ENCODE peak calls at places on chromosome 19, in nine cellular contexts. K, M, W, F, P, C, I, G and L are unnamed samples.

GRCh38 chr19:10231624-10232228 is 595 bp upstream of the S1PR2 start:
- DNase-seq in K (no peak), M (no peak), W (no peak), F (no peak), P (no peak), C (no peak), I (no peak), G (no peak), L (no peak)

GRCh38 chr19:44653977-44654784 is 10.5 kb downstream of the PVR start:
- DNase-seq in K (peak; percentile 72), M (no peak), W (peak; percentile 80), F (no peak), P (peak; percentile 68), C (peak; percentile 73), I (peak; percentile 38), G (peak; percentile 85), L (peak; percentile 65)

GRCh38 chr19:10309423-10309822 is at the start of gene ZGLP1:
- DNase-seq in K (no peak), M (no peak), W (no peak), F (no peak), P (no peak), C (no peak), I (no peak), G (no peak), L (no peak)

GRCh38 chr19:18339703-18340102 is 695 bp upstream of the PGPEP1 start:
- DNase-seq in K (no peak), M (no peak), W (no peak), F (peak; percentile 50), P (no peak), C (no peak), I (no peak), G (peak; percentile 39), L (no peak)

GRCh38 chr19:48614436-48615144 is at the start of gene FAM83E:
- DNase-seq in K (no peak), M (no peak), W (peak; percentile 64), F (no peak), P (no peak), C (no peak), I (no peak), G (no peak), L (peak; percentile 53)

GRCh38 chr19:38386968-38387549 is 775 bp downstream of the GGN start:
- DNase-seq in K (peak; percentile 55), M (no peak), W (no peak), F (peak; percentile 63), P (peak; percentile 36), C (no peak), I (no peak), G (peak; percentile 34), L (peak; percentile 39)

GRCh38 chr19:12939292-12939606 is 840 bp downstream of the CALR start:
- DNase-seq in K (no peak), M (no peak), W (no peak), F (no peak), P (no peak), C (peak; percentile 59), I (no peak), G (no peak), L (no peak)

GRCh38 chr19:13794388-13794751 is 873 bp upstream of the ZSWIM4 start:
- DNase-seq in K (peak; percentile 82), M (peak; percentile 60), W (peak; percentile 93), F (no peak), P (peak; percentile 83), C (no peak), I (peak; percentile 21), G (no peak), L (peak; percentile 51)

GRCh38 chr19:27392027-27392632 is 1820.8 kb downstream of the UQCRFS1 start:
- DNase-seq in K (peak; percentile 2), M (no peak), W (peak; percentile 48), F (no peak), P (peak; percentile 3), C (no peak), I (no peak), G (no peak), L (no peak)

GRCh38 chr19:12965017-12965811 is 4.2 kb upstream of the DAND5 start:
- DNase-seq in K (peak; percentile 84), M (peak; percentile 49), W (peak; percentile 88), F (peak; percentile 89), P (peak; percentile 84), C (peak; percentile 83), I (peak; percentile 66), G (peak; percentile 87), L (no peak)

GRCh38 chr19:14661372-14661924 is 13.2 kb downstream of the ADGRE3 start:
- DNase-seq in K (no peak), M (no peak), W (no peak), F (no peak), P (no peak), C (no peak), I (no peak), G (peak; percentile 51), L (no peak)

GRCh38 chr19:51097166-51097736 is 11.0 kb downstream of the CTU1 start:
- DNase-seq in K (peak; percentile 47), M (no peak), W (no peak), F (peak; percentile 76), P (peak; percentile 56), C (peak; percentile 77), I (peak; percentile 50), G (peak; percentile 52), L (no peak)

GRCh38 chr19:48206402-48207093 is 36.1 kb downstream of the ZSWIM9 start:
- DNase-seq in K (no peak), M (no peak), W (no peak), F (no peak), P (no peak), C (no peak), I (no peak), G (no peak), L (no peak)

GRCh38 chr19:51800849-51801244 is 5.9 kb downstream of the FPR3 start:
- DNase-seq in K (no peak), M (no peak), W (no peak), F (no peak), P (no peak), C (no peak), I (no peak), G (no peak), L (no peak)

GRCh38 chr19:30156646-30157045 is 214.6 kb downstream of the URI1 start:
- DNase-seq in K (no peak), M (no peak), W (no peak), F (no peak), P (no peak), C (no peak), I (no peak), G (no peak), L (no peak)

GRCh38 chr19:44066305-44066704 is 5.7 kb upstream of the ZNF284 start:
- DNase-seq in K (no peak), M (no peak), W (no peak), F (no peak), P (no peak), C (no peak), I (no peak), G (no peak), L (no peak)

GRCh38 chr19:56091066-56091490 is 30.0 kb downstream of the ZNF787 start:
- DNase-seq in K (no peak), M (no peak), W (no peak), F (no peak), P (no peak), C (no peak), I (peak; percentile 49), G (no peak), L (peak; percentile 56)

GRCh38 chr19:46221981-46222610 is 7.4 kb upstream of the IGFL1 start:
- DNase-seq in K (peak; percentile 67), M (peak; percentile 30), W (peak; percentile 82), F (no peak), P (peak; percentile 29), C (no peak), I (no peak), G (no peak), L (peak; percentile 62)

GRCh38 chr19:39032164-39032918 is at the start of gene FBXO27:
- DNase-seq in K (peak; percentile 22), M (no peak), W (no peak), F (peak; percentile 84), P (peak; percentile 18), C (no peak), I (peak; percentile 58), G (no peak), L (no peak)

GRCh38 chr19:13987101-13987890 is 18.8 kb downstream of the RFX1 start:
- DNase-seq in K (peak; percentile 79), M (no peak), W (no peak), F (peak; percentile 53), P (peak; percentile 69), C (no peak), I (peak; percentile 28), G (peak; percentile 87), L (peak; percentile 98)

GRCh38 chr19:55070755-55071502 is 4.7 kb upstream of the EPS8L1 start:
- DNase-seq in K (no peak), M (no peak), W (no peak), F (no peak), P (no peak), C (no peak), I (no peak), G (no peak), L (no peak)
- H3K27me3 ChIP-seq in K (peaks cover 35% of the 10 kb centered on the region), M (no peaks in the 10 kb centered on the region), W (no peaks in the 10 kb centered on the region), F (peaks cover 2% of the 10 kb centered on the region), P (peaks cover 97% of the 10 kb centered on the region), C (peaks cover 23% of the 10 kb centered on the region), I (peaks cover 50% of the 10 kb centered on the region), G (peaks cover 21% of the 10 kb centered on the region), L (peaks cover 80% of the 10 kb centered on the region)

DNA sequence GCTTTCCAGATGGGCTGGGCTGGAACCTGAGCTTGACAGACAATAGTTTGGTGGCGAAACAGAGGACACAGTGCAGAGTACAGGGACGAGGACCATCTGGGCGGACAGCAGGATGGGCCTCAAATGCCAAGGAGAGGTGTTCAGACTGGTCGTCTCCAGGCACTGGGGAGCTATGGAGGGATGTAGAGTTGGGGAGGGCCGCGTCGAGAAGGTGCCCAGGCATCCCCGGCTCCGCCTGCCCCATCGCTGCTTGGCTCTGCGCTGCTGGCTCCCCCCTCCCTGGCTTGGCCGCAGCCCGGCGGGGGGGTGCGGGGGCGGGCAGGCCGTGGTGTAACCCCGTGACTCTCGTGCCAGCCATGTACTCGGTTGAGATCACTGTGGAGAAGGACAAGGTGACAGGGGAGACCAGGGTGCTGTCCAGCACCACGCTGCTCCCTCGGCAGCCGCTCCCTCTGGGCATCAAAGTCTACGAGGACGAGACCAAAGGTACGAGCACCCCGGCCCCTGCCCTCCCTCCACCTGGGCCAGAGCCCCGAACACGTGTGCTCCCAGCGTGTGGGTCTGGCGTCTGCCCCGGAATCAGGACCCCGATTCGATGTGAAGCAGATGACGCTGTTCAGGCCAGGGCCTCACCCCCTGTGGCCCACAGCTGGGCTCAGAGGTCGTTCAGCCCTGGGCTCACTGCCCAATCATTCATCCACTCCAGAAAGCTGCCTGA is 10.8 kb upstream of the MISP start:
- DNase-seq in K (no peak), M (no peak), W (no peak), F (no peak), P (no peak), C (no peak), I (no peak), G (no peak), L (no peak)
- H3K27ac ChIP-seq in K (no peak overlapping the region), M (no peak overlapping the region), W (no peak overlapping the region), F (no peak overlapping the region), P (no peak overlapping the region), C (no peak overlapping the region), I (no peak overlapping the region), G (no peak overlapping the region), L (no peak overlapping the region)

GRCh38 chr19:8881512-8881911 is 49.3 kb downstream of the MBD3L1 start:
- DNase-seq in K (no peak), M (no peak), W (no peak), F (no peak), P (no peak), C (no peak), I (no peak), G (no peak), L (no peak)
- H3K27me3 ChIP-seq in K (no peaks in the 10 kb centered on the region), M (no peaks in the 10 kb centered on the region), W (no peaks in the 10 kb centered on the region), F (no peaks in the 10 kb centered on the region), P (peaks cover 6% of the 10 kb centered on the region), C (no peaks in the 10 kb centered on the region), I (peaks cover 8% of the 10 kb centered on the region), G (no peaks in the 10 kb centered on the region), L (no peaks in the 10 kb centered on the region)

GRCh38 chr19:1143828-1144399 is 30.2 kb downstream of the SBNO2 start:
- DNase-seq in K (no peak), M (no peak), W (no peak), F (no peak), P (no peak), C (no peak), I (no peak), G (no peak), L (no peak)
- H3K27ac ChIP-seq in K (no peak overlapping the region), M (no peak overlapping the region), W (no peak overlapping the region), F (no peak overlapping the region), P (no peak overlapping the region), C (no peak overlapping the region), I (no peak overlapping the region), G (no peak overlapping the region), L (no peak overlapping the region)